ENCODE peak calls at places on chromosomes 12 and 14, in four cellular contexts. H is Karpas-422, R is ovary, J is lower leg skin. I is an unnamed sample.

GRCh38 chr14:23005861-23006534 is 3.9 kb downstream of the C14orf93 start:
- DNase-seq in H (no peak), R (no peak), J (no peak), I (no peak)

GRCh38 chr12:54701940-54702592 is 53.9 kb upstream of the DCD start:
- DNase-seq in H (peak), R (no peak), J (no peak), I (peak)

GRCh38 chr14:93219103-93219726 is 12.2 kb downstream of the UBR7 start:
- DNase-seq in H (peak), R (no peak), J (peak), I (peak)

GRCh38 chr12:123829561-123829960 is 67.5 kb downstream of the DNAH10 start:
- DNase-seq in H (no peak), R (no peak), J (no peak), I (no peak)

GRCh38 chr12:92075425-92075891 is 70.2 kb downstream of the BTG1 start:
- DNase-seq in H (peak), R (no peak), J (no peak), I (no peak)

GRCh38 chr14:65352964-65353530 is 59.5 kb upstream of the FUT8 start:
- DNase-seq in H (peak), R (no peak), J (no peak), I (no peak)

GRCh38 chr12:22971771-22972191 is 346.8 kb downstream of the ETNK1 start:
- DNase-seq in H (no peak), R (no peak), J (no peak), I (no peak)

GRCh38 chr14:103139371-103140016 is 16.2 kb downstream of the TNFAIP2 start:
- DNase-seq in H (no peak), R (no peak), J (no peak), I (no peak)

GRCh38 chr14:59511916-59512530 is 27.7 kb downstream of the JKAMP start:
- DNase-seq in H (peak), R (no peak), J (no peak), I (peak)

GRCh38 chr12:9702239-9702638 is 30.7 kb downstream of the CLECL1 start:
- DNase-seq in H (no peak), R (no peak), J (no peak), I (peak)

GRCh38 chr12:98274430-98275130 is 240.8 kb upstream of the TMPO start:
- DNase-seq in H (no peak), R (no peak), J (no peak), I (peak)

GRCh38 chr14:59631237-59631636 is 54.6 kb upstream of the CCDC175 start:
- DNase-seq in H (peak), R (no peak), J (no peak), I (peak)

GRCh38 chr12:57941165-57941894 is at the start of gene ATP23:
- DNase-seq in H (peak), R (peak), J (peak), I (peak)

GRCh38 chr14:77119852-77120251 is 21.7 kb downstream of the ZDHHC22 start:
- DNase-seq in H (no peak), R (no peak), J (no peak), I (no peak)

GRCh38 chr12:57829025-57829777 is 10.7 kb upstream of the AVIL start:
- DNase-seq in H (no peak), R (no peak), J (no peak), I (no peak)

GRCh38 chr12:116434155-116435065 is 124.8 kb upstream of the MAP1LC3B2 start:
- DNase-seq in H (no peak), R (peak), J (peak), I (no peak)

GRCh38 chr12:10454531-10454930 is 1.4 kb upstream of the KLRC1 start:
- DNase-seq in H (no peak), R (no peak), J (no peak), I (no peak)

GRCh38 chr12:80979251-80979650 is 41.5 kb upstream of the LIN7A start:
- DNase-seq in H (no peak), R (no peak), J (no peak), I (no peak)

GRCh38 chr14:50389668-50390441 is 6.8 kb downstream of the CDKL1 start:
- DNase-seq in H (no peak), R (no peak), J (no peak), I (no peak)

GRCh38 chr12:109500406-109501185 is 23.2 kb downstream of the UBE3B start:
- DNase-seq in H (no peak), R (no peak), J (no peak), I (no peak)

GRCh38 chr12:131103614-131104463 is 150.1 kb downstream of the ADGRD1 start:
- DNase-seq in H (no peak), R (peak), J (no peak), I (no peak)

GRCh38 chr12:95182868-95183415 is 34.3 kb downstream of the FGD6 start:
- DNase-seq in H (no peak), R (no peak), J (no peak), I (no peak)

GRCh38 chr12:28780096-28780495 is 369.0 kb upstream of the FAR2 start:
- DNase-seq in H (no peak), R (no peak), J (peak), I (no peak)

GRCh38 chr12:108649668-108650067 is 16.0 kb upstream of the SELPLG start:
- DNase-seq in H (no peak), R (no peak), J (no peak), I (no peak)

GRCh38 chr12:72089678-72090077 is 151.0 kb downstream of the TPH2 start:
- DNase-seq in H (no peak), R (no peak), J (no peak), I (no peak)

GRCh38 chr12:68199127-68199526 is 26.5 kb downstream of the IL26 start:
- DNase-seq in H (no peak), R (no peak), J (no peak), I (no peak)

GRCh38 chr12:12017798-12018197 is 52.9 kb upstream of the BCL2L14 start:
- DNase-seq in H (peak), R (no peak), J (no peak), I (peak)

GRCh38 chr14:90383126-90383730 is 13.6 kb upstream of the CALM1 start:
- DNase-seq in H (peak), R (peak), J (peak), I (peak)

GRCh38 chr14:51582437-51582836 is 69.3 kb upstream of the FRMD6 start:
- DNase-seq in H (no peak), R (no peak), J (no peak), I (no peak)

GRCh38 chr12:53122961-53123468 is 19.7 kb downstream of the SOAT2 start:
- DNase-seq in H (no peak), R (no peak), J (no peak), I (no peak)

GRCh38 chr12:94621662-94622359 is 28.5 kb downstream of the TMCC3 start:
- DNase-seq in H (no peak), R (no peak), J (no peak), I (no peak)

GRCh38 chr12:1606021-1606622 is 11.7 kb upstream of the FBXL14 start:
- DNase-seq in H (peak), R (peak), J (peak), I (no peak)

GRCh38 chr12:91058821-91059220 is 997 bp upstream of the KERA start:
- DNase-seq in H (no peak), R (no peak), J (no peak), I (no peak)

GRCh38 chr12:108211161-108211560 is 82.1 kb downstream of the WSCD2 start:
- DNase-seq in H (no peak), R (no peak), J (no peak), I (no peak)

GRCh38 chr12:128791395-128792322 is 32.1 kb downstream of the SLC15A4 start:
- DNase-seq in H (no peak), R (no peak), J (no peak), I (no peak)

GRCh38 chr12:106632797-106633450 is 50.1 kb downstream of the RFX4 start:
- DNase-seq in H (no peak), R (no peak), J (no peak), I (no peak)
- H3K4me3 ChIP-seq in H (no peak), R (no peak), J (no peak), I (no peak)

GRCh38 chr12:6231359-6232268 is 31.4 kb downstream of the CD9 start:
- DNase-seq in H (no peak), R (no peak), J (no peak), I (peak)
- H3K4me3 ChIP-seq in H (no peak), R (no peak), J (no peak), I (peak)

GRCh38 chr12:6372403-6373003 is 2.9 kb downstream of the SCNN1A start:
- DNase-seq in H (no peak), R (no peak), J (peak), I (peak)
- H3K4me3 ChIP-seq in H (no peak), R (no peak), J (no peak), I (no peak)

GRCh38 chr12:5432011-5432400 is at the start of gene NTF3:
- DNase-seq in H (no peak), R (peak), J (no peak), I (peak)
- H3K4me3 ChIP-seq in H (no peak), R (peak), J (peak), I (peak)

GRCh38 chr12:104721944-104722343 is 236.1 kb downstream of the SLC41A2 start:
- DNase-seq in H (no peak), R (no peak), J (no peak), I (no peak)

GRCh38 chr12:104719700-104720345 is 238.3 kb downstream of the SLC41A2 start:
- DNase-seq in H (no peak), R (no peak), J (no peak), I (no peak)

GRCh38 chr12:104720346-104721064 is 237.6 kb downstream of the SLC41A2 start:
- DNase-seq in H (no peak), R (peak), J (no peak), I (peak)

GRCh38 chr12:104722541-104723534 is 235.3 kb downstream of the SLC41A2 start:
- DNase-seq in H (no peak), R (peak), J (no peak), I (no peak)

DNA sequence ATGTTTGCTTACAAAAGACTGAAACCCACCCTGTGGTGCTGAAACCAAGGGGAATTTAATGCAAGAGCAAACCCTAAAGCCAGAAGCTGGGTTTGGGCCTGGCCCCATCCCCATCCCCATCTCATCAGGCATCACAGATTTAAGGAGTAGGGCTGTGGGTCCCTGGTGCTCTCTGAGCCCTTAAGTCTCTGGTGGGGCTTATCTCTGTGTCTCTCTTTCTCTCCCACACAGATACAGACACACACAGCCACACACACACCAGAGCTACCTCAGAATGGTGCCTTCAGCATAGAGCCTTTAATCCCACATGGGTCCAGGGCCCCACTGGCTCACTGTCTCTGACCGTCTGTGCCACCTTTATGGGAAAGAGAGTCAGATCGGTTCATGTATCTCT is 237.0 kb downstream of the SLC41A2 start:
- DNase-seq in H (no peak), R (no peak), J (no peak), I (no peak)
- H3K4me3 ChIP-seq in H (no peak), R (no peak), J (no peak), I (peak)

GRCh38 chr14:99216191-99216590 is 55.8 kb downstream of the BCL11B start:
- DNase-seq in H (no peak), R (no peak), J (no peak), I (no peak)
- H3K4me3 ChIP-seq in H (no peak), R (no peak), J (no peak), I (no peak)